ENCODE peak calls at places on chromosomes 11 and 22, in seven cellular contexts. One of them, this sample, is unnamed.

GRCh38 chr11:28697920-28698827 is 590.0 kb downstream of the METTL15 start:
- DNase-seq in PC-9: peak
- DNase-seq in upper lobe of right lung: peak
- DNase-seq in ovary: peak
- DNase-seq in GM23338: peak
- DNase-seq in astrocyte of the spinal cord: peak
- DNase-seq in SK-N-SH: peak
- DNase-seq in this sample: peak

GRCh38 chr11:126383301-126384052 is 28.0 kb downstream of the ST3GAL4 start:
- DNase-seq in PC-9: no peak
- DNase-seq in upper lobe of right lung: peak
- DNase-seq in ovary: no peak
- DNase-seq in GM23338: no peak
- DNase-seq in astrocyte of the spinal cord: no peak
- DNase-seq in SK-N-SH: no peak
- DNase-seq in this sample: no peak

GRCh38 chr11:63608353-63609345 is 5.6 kb downstream of the PLAAT3 start:
- DNase-seq in PC-9: peak
- DNase-seq in upper lobe of right lung: no peak
- DNase-seq in ovary: no peak
- DNase-seq in GM23338: no peak
- DNase-seq in astrocyte of the spinal cord: peak
- DNase-seq in SK-N-SH: no peak
- DNase-seq in this sample: peak

GRCh38 chr22:24727218-24727851 is 47.2 kb downstream of the PIWIL3 start:
- DNase-seq in PC-9: peak
- DNase-seq in upper lobe of right lung: no peak
- DNase-seq in ovary: no peak
- DNase-seq in GM23338: no peak
- DNase-seq in astrocyte of the spinal cord: peak
- DNase-seq in SK-N-SH: peak
- DNase-seq in this sample: peak

GRCh38 chr11:106197438-106197837 is 120.0 kb downstream of the AASDHPPT start:
- DNase-seq in PC-9: no peak
- DNase-seq in upper lobe of right lung: no peak
- DNase-seq in ovary: no peak
- DNase-seq in GM23338: no peak
- DNase-seq in astrocyte of the spinal cord: no peak
- DNase-seq in SK-N-SH: no peak
- DNase-seq in this sample: no peak

GRCh38 chr11:37841016-37841415 is 1243.0 kb upstream of the RAG2 start:
- DNase-seq in PC-9: no peak
- DNase-seq in upper lobe of right lung: no peak
- DNase-seq in ovary: no peak
- DNase-seq in GM23338: no peak
- DNase-seq in astrocyte of the spinal cord: peak
- DNase-seq in SK-N-SH: no peak
- DNase-seq in this sample: no peak

GRCh38 chr11:830295-831131 is 2.2 kb upstream of the CD151 start:
- DNase-seq in PC-9: no peak
- DNase-seq in upper lobe of right lung: peak
- DNase-seq in ovary: peak
- DNase-seq in GM23338: peak
- DNase-seq in astrocyte of the spinal cord: peak
- DNase-seq in SK-N-SH: peak
- DNase-seq in this sample: no peak

GRCh38 chr11:43010042-43010441 is 301.8 kb upstream of the API5 start:
- DNase-seq in PC-9: no peak
- DNase-seq in upper lobe of right lung: no peak
- DNase-seq in ovary: no peak
- DNase-seq in GM23338: no peak
- DNase-seq in astrocyte of the spinal cord: no peak
- DNase-seq in SK-N-SH: no peak
- DNase-seq in this sample: no peak

GRCh38 chr11:61816736-61817455 is at the start of gene FADS1:
- DNase-seq in PC-9: peak
- DNase-seq in upper lobe of right lung: peak
- DNase-seq in ovary: peak
- DNase-seq in GM23338: peak
- DNase-seq in astrocyte of the spinal cord: peak
- DNase-seq in SK-N-SH: peak
- DNase-seq in this sample: peak

GRCh38 chr11:61814958-61815789 is 1.6 kb downstream of the FADS1 start:
- DNase-seq in PC-9: peak
- DNase-seq in upper lobe of right lung: peak
- DNase-seq in ovary: peak
- DNase-seq in GM23338: peak
- DNase-seq in astrocyte of the spinal cord: peak
- DNase-seq in SK-N-SH: peak
- DNase-seq in this sample: peak

GRCh38 chr11:61817471-61818202 is 834 bp upstream of the FADS1 start:
- DNase-seq in PC-9: no peak
- DNase-seq in upper lobe of right lung: no peak
- DNase-seq in ovary: no peak
- DNase-seq in GM23338: no peak
- DNase-seq in astrocyte of the spinal cord: no peak
- DNase-seq in SK-N-SH: no peak
- DNase-seq in this sample: no peak

GRCh38 chr11:61814242-61814957 is 2.4 kb downstream of the FADS1 start:
- DNase-seq in PC-9: no peak
- DNase-seq in upper lobe of right lung: no peak
- DNase-seq in ovary: no peak
- DNase-seq in GM23338: peak
- DNase-seq in astrocyte of the spinal cord: no peak
- DNase-seq in SK-N-SH: peak
- DNase-seq in this sample: peak

GRCh38 chr11:61815790-61816735 is 740 bp downstream of the FADS1 start:
- DNase-seq in PC-9: peak
- DNase-seq in upper lobe of right lung: peak
- DNase-seq in ovary: peak
- DNase-seq in GM23338: peak
- DNase-seq in astrocyte of the spinal cord: peak
- DNase-seq in SK-N-SH: peak
- DNase-seq in this sample: peak
- TF ChIP-seq CTCF in PC-9: no peak
- TF ChIP-seq CTCF in upper lobe of right lung: no peak
- TF ChIP-seq CTCF in ovary: no peak
- TF ChIP-seq CTCF in GM23338: no peak
- TF ChIP-seq CTCF in astrocyte of the spinal cord: no peak
- TF ChIP-seq CTCF in SK-N-SH: no peak
- TF ChIP-seq CTCF in this sample: no peak

GRCh38 chr11:123261345-123262106 is 66.5 kb upstream of the CLMP start:
- DNase-seq in PC-9: peak
- DNase-seq in upper lobe of right lung: peak
- DNase-seq in ovary: peak
- DNase-seq in GM23338: peak
- DNase-seq in astrocyte of the spinal cord: peak
- DNase-seq in SK-N-SH: peak
- DNase-seq in this sample: peak
- H3K4me3 ChIP-seq in PC-9: peak
- H3K4me3 ChIP-seq in upper lobe of right lung: peak
- H3K4me3 ChIP-seq in ovary: no peak
- H3K4me3 ChIP-seq in GM23338: peak
- H3K4me3 ChIP-seq in astrocyte of the spinal cord: no peak
- H3K4me3 ChIP-seq in SK-N-SH: no peak
- H3K4me3 ChIP-seq in this sample: peak

DNA sequence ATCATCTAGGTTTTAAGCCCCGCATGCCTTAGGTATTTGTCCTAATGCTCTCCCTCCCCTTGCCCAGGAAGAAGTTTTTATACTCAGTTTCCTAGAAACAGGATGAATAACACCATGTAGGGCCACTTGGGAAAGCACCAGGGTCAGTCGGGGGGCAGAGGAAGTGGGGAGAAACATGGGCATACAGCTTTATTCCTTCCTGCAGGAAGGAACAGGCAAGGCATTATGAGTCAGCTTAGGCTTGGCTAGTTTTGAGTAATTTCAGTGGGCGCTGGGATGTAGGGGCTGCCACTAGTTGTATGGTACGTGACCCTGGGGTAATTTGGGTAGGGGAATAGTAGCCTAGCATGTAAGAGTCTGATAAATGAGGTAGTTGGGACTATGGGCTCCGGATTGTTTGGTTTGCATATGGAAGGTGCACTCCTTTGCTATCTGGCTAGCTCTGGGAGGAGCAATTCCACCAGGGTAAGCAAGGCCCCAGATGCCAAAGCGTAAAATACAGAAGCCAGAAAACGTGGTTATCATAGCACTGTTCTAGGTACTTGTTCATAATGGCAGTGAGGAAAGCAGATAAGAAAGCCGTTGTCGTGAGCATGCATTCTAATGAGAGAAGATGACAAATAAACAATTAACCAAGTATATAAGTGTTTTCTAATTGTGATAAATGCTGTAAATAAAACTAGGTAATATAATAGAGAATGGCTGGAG is 24.8 kb downstream of the ACER3 start:
- DNase-seq in PC-9: no peak
- DNase-seq in upper lobe of right lung: peak
- DNase-seq in ovary: no peak
- DNase-seq in GM23338: no peak
- DNase-seq in astrocyte of the spinal cord: peak
- DNase-seq in SK-N-SH: no peak
- DNase-seq in this sample: peak
- TF ChIP-seq CTCF in PC-9: no peak
- TF ChIP-seq CTCF in upper lobe of right lung: no peak
- TF ChIP-seq CTCF in ovary: no peak
- TF ChIP-seq CTCF in GM23338: no peak
- TF ChIP-seq CTCF in astrocyte of the spinal cord: no peak
- TF ChIP-seq CTCF in SK-N-SH: no peak
- TF ChIP-seq CTCF in this sample: no peak

GRCh38 chr11:57599381-57599780 is 1.9 kb downstream of the SERPING1 start:
- DNase-seq in PC-9: no peak
- DNase-seq in upper lobe of right lung: no peak
- DNase-seq in ovary: no peak
- DNase-seq in GM23338: no peak
- DNase-seq in astrocyte of the spinal cord: no peak
- DNase-seq in SK-N-SH: no peak
- DNase-seq in this sample: peak

GRCh38 chr11:57597971-57598830 is 716 bp downstream of the SERPING1 start:
- DNase-seq in PC-9: peak
- DNase-seq in upper lobe of right lung: peak
- DNase-seq in ovary: peak
- DNase-seq in GM23338: peak
- DNase-seq in astrocyte of the spinal cord: no peak
- DNase-seq in SK-N-SH: peak
- DNase-seq in this sample: peak

GRCh38 chr11:57596266-57596885 is 1.1 kb upstream of the SERPING1 start:
- DNase-seq in PC-9: no peak
- DNase-seq in upper lobe of right lung: no peak
- DNase-seq in ovary: no peak
- DNase-seq in GM23338: no peak
- DNase-seq in astrocyte of the spinal cord: no peak
- DNase-seq in SK-N-SH: no peak
- DNase-seq in this sample: no peak

GRCh38 chr11:57597461-57597892 is at the start of gene SERPING1:
- DNase-seq in PC-9: no peak
- DNase-seq in upper lobe of right lung: peak
- DNase-seq in ovary: peak
- DNase-seq in GM23338: peak
- DNase-seq in astrocyte of the spinal cord: no peak
- DNase-seq in SK-N-SH: no peak
- DNase-seq in this sample: peak

DNA sequence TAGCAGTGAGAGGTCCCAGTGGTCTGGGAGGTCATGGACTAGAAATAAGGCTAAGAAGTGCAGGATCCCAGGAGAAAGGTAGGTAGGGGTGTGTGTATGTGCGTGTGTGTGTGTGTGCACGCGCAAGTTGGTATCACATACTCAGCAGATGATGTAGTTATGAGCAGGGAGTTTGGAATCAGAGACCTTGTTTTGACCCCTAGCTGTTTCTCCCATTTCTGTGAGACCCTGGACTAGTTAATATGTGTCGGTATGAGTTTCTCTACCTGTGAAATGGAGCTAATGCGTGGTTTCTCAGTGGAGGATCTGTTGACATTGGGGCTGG is 1.3 kb downstream of the SERPING1 start:
- DNase-seq in PC-9: no peak
- DNase-seq in upper lobe of right lung: no peak
- DNase-seq in ovary: peak
- DNase-seq in GM23338: no peak
- DNase-seq in astrocyte of the spinal cord: no peak
- DNase-seq in SK-N-SH: no peak
- DNase-seq in this sample: peak
- H3K4me3 ChIP-seq in PC-9: no peak
- H3K4me3 ChIP-seq in upper lobe of right lung: peak
- H3K4me3 ChIP-seq in ovary: peak
- H3K4me3 ChIP-seq in GM23338: peak
- H3K4me3 ChIP-seq in astrocyte of the spinal cord: no peak
- H3K4me3 ChIP-seq in SK-N-SH: no peak
- H3K4me3 ChIP-seq in this sample: peak